ENCODE peak calls at places on chromosomes 13 and 19, in ten cellular contexts. J is amniotic stem cell; C is transverse colon; H is stimulated activated CD4-positive, alpha-beta T cell treated with anti-CD3 and anti-CD28 coated beads, Interleukin-15, amount 100 ng/mL, for 1 hour; U is kidney glomerular epithelial cell; V is HEK293T; I is AG09319; Q is aorta; E is NCI-H1092 treated with DMSO at 0.1 percent for 48 hours; M is dermis microvascular lymphatic vessel endothelial cell. Z is an unnamed sample.

GRCh38 chr13:50678464-50679162 is 164.9 kb downstream of the DLEU7 start:
- DNase-seq in J (no peak), C (no peak), H (no peak), U (no peak), V (no peak), I (peak), Q (no peak), E (no peak), M (peak), Z (no peak)

GRCh38 chr13:97333983-97334382 is 100.0 kb upstream of the RAP2A start:
- DNase-seq in J (no peak), C (no peak), H (no peak), U (no peak), V (no peak), I (no peak), Q (no peak), E (no peak), M (no peak), Z (no peak)

GRCh38 chr19:17450264-17451075 is 2.0 kb upstream of the TMEM221 start:
- DNase-seq in J (no peak), C (no peak), H (no peak), U (peak), V (no peak), I (no peak), Q (no peak), E (no peak), M (no peak), Z (no peak)

GRCh38 chr19:50203281-50204080 is at the start of gene MYH14:
- DNase-seq in J (no peak), C (peak), H (no peak), U (peak), V (peak), I (no peak), Q (peak), E (no peak), M (peak), Z (peak)

GRCh38 chr19:58519355-58520256 is at the start of gene ZBTB45:
- DNase-seq in J (peak), C (peak), H (peak), U (peak), V (peak), I (peak), Q (peak), E (peak), M (peak), Z (peak)

GRCh38 chr19:42176649-42176989 is 40.9 kb downstream of the DEDD2 start:
- DNase-seq in J (no peak), C (no peak), H (no peak), U (no peak), V (peak), I (no peak), Q (no peak), E (no peak), M (no peak), Z (peak)

GRCh38 chr19:51448011-51448744 is 10.1 kb downstream of the SIGLEC8 start:
- DNase-seq in J (no peak), C (no peak), H (no peak), U (no peak), V (no peak), I (no peak), Q (no peak), E (no peak), M (no peak), Z (no peak)

GRCh38 chr13:93646247-93646646 is 419.6 kb downstream of the GPC6 start:
- DNase-seq in J (no peak), C (no peak), H (no peak), U (no peak), V (no peak), I (no peak), Q (no peak), E (no peak), M (no peak), Z (no peak)

GRCh38 chr13:22372261-22372660 is 701.4 kb downstream of the FGF9 start:
- DNase-seq in J (no peak), C (no peak), H (no peak), U (no peak), V (no peak), I (no peak), Q (no peak), E (no peak), M (no peak), Z (no peak)

GRCh38 chr13:48009298-48009697 is 8.2 kb upstream of the SUCLA2 start:
- DNase-seq in J (no peak), C (peak), H (no peak), U (peak), V (no peak), I (peak), Q (no peak), E (no peak), M (no peak), Z (no peak)

GRCh38 chr19:18672606-18673337 is 10.7 kb upstream of the CRTC1 start:
- DNase-seq in J (no peak), C (no peak), H (no peak), U (no peak), V (no peak), I (no peak), Q (peak), E (no peak), M (no peak), Z (peak)

GRCh38 chr13:30908416-30908980 is 2.4 kb downstream of the MEDAG start:
- DNase-seq in J (no peak), C (no peak), H (no peak), U (peak), V (no peak), I (peak), Q (peak), E (no peak), M (peak), Z (no peak)

GRCh38 chr13:112722433-112723250 is 32.8 kb downstream of the ATP11A start:
- DNase-seq in J (peak), C (no peak), H (no peak), U (peak), V (no peak), I (no peak), Q (no peak), E (no peak), M (no peak), Z (peak)

GRCh38 chr13:110714798-110715394 is 1.4 kb downstream of the ING1 start:
- DNase-seq in J (no peak), C (peak), H (peak), U (peak), V (no peak), I (no peak), Q (peak), E (peak), M (no peak), Z (peak)

GRCh38 chr13:110506859-110507566 is 54.5 kb downstream of the RAB20 start:
- DNase-seq in J (no peak), C (peak), H (no peak), U (no peak), V (no peak), I (no peak), Q (peak), E (peak), M (no peak), Z (no peak)

GRCh38 chr19:2164020-2164988 is 571 bp downstream of the DOT1L start:
- DNase-seq in J (no peak), C (no peak), H (no peak), U (no peak), V (no peak), I (no peak), Q (no peak), E (peak), M (no peak), Z (no peak)

GRCh38 chr13:41811588-41812021 is 149.3 kb downstream of the VWA8 start:
- DNase-seq in J (no peak), C (no peak), H (no peak), U (no peak), V (no peak), I (no peak), Q (no peak), E (no peak), M (no peak), Z (no peak)

GRCh38 chr19:48806818-48807589 is 3.8 kb downstream of the BCAT2 start:
- DNase-seq in J (no peak), C (peak), H (no peak), U (peak), V (peak), I (no peak), Q (no peak), E (peak), M (no peak), Z (peak)

GRCh38 chr19:1910169-1910568 is 5.0 kb downstream of the ADAT3 start:
- DNase-seq in J (no peak), C (no peak), H (no peak), U (no peak), V (no peak), I (no peak), Q (no peak), E (no peak), M (no peak), Z (no peak)

GRCh38 chr13:45340422-45341033 is 455 bp downstream of the TPT1 start:
- DNase-seq in J (peak), C (peak), H (peak), U (peak), V (peak), I (peak), Q (peak), E (peak), M (peak), Z (peak)

GRCh38 chr13:35157143-35157755 is 215.2 kb downstream of the NBEA start:
- DNase-seq in J (peak), C (peak), H (no peak), U (peak), V (peak), I (no peak), Q (no peak), E (no peak), M (peak), Z (peak)

GRCh38 chr19:8558325-8558724 is 18.9 kb downstream of the MYO1F start:
- DNase-seq in J (no peak), C (no peak), H (no peak), U (no peak), V (no peak), I (no peak), Q (no peak), E (no peak), M (no peak), Z (no peak)

GRCh38 chr13:109243311-109243951 is 543.0 kb downstream of the IRS2 start:
- DNase-seq in J (peak), C (no peak), H (no peak), U (peak), V (no peak), I (peak), Q (no peak), E (no peak), M (peak), Z (no peak)

GRCh38 chr19:20359933-20360720 is 193.1 kb downstream of the ZNF486 start:
- DNase-seq in J (no peak), C (no peak), H (no peak), U (no peak), V (no peak), I (no peak), Q (no peak), E (peak), M (no peak), Z (peak)

GRCh38 chr13:31923134-31923763 is 108.3 kb upstream of the FRY start:
- DNase-seq in J (no peak), C (no peak), H (no peak), U (no peak), V (no peak), I (no peak), Q (no peak), E (no peak), M (no peak), Z (no peak)

GRCh38 chr13:38577048-38577447 is 109.8 kb upstream of the FREM2 start:
- DNase-seq in J (no peak), C (no peak), H (no peak), U (no peak), V (no peak), I (no peak), Q (no peak), E (no peak), M (no peak), Z (no peak)

GRCh38 chr13:29125145-29125933 is 305.2 kb downstream of the MTUS2 start:
- DNase-seq in J (no peak), C (no peak), H (no peak), U (no peak), V (no peak), I (no peak), Q (no peak), E (no peak), M (no peak), Z (no peak)

GRCh38 chr19:44729516-44730033 is 18.9 kb upstream of the BCL3 start:
- DNase-seq in J (no peak), C (no peak), H (no peak), U (no peak), V (no peak), I (no peak), Q (no peak), E (no peak), M (no peak), Z (no peak)

GRCh38 chr13:24185591-24186232 is 25.2 kb downstream of the SPATA13 start:
- DNase-seq in J (no peak), C (no peak), H (no peak), U (no peak), V (no peak), I (no peak), Q (no peak), E (no peak), M (no peak), Z (no peak)

GRCh38 chr13:106847049-106847448 is 279.1 kb upstream of the ARGLU1 start:
- DNase-seq in J (no peak), C (no peak), H (no peak), U (no peak), V (no peak), I (no peak), Q (no peak), E (no peak), M (no peak), Z (no peak)

GRCh38 chr13:48818495-48818961 is 157.2 kb upstream of the FNDC3A start:
- DNase-seq in J (peak), C (no peak), H (no peak), U (peak), V (no peak), I (peak), Q (no peak), E (no peak), M (no peak), Z (no peak)

GRCh38 chr13:67650471-67650870 is 420.3 kb upstream of the PCDH9 start:
- DNase-seq in J (no peak), C (no peak), H (no peak), U (no peak), V (no peak), I (no peak), Q (no peak), E (no peak), M (no peak), Z (no peak)

GRCh38 chr19:14033946-14034345 is 2.4 kb downstream of the IL27RA start:
- DNase-seq in J (no peak), C (no peak), H (no peak), U (no peak), V (no peak), I (no peak), Q (no peak), E (no peak), M (no peak), Z (no peak)

Z was measured in H7.